ENCODE peak calls at places on chromosome 10, in ten cellular contexts. H is bronchial epithelial cell; V is ovary; S is iris pigment epithelial cell; P is AG08396; U is mucosa of gallbladder; K is amygdala; T is activated effector memory CD4-positive, alpha-beta T cell treated with anti-CD3 and anti-CD28 coated beads, Interleukin-2, amount 50 U/mL, for 16 hours; O is activated naive CD4-positive, alpha-beta T cell treated with Interleukin-2 at 50 U/mL for 16 hours; F is H9. R is an unnamed sample.

GRCh38 chr10:15136960-15137359 is 31.5 kb downstream of the NMT2 start:
- DNase-seq in V (no peak), U (no peak), H (no peak), P (peak; percentile 26), O (no peak), K (no peak), T (no peak), S (peak; percentile 69), F (no peak), R (no peak)

GRCh38 chr10:78042058-78042751 is 8.5 kb downstream of the RPS24 start:
- DNase-seq in K (no peak), F (no peak), V (no peak), H (no peak), S (no peak), T (no peak), P (no peak), O (no peak), U (no peak), R (peak; percentile 49)

GRCh38 chr10:15027741-15028140 is 16.0 kb upstream of the OLAH start:
- DNase-seq in K (no peak), F (no peak), H (no peak), O (no peak), S (peak; percentile 50), U (no peak), V (no peak), P (no peak), T (no peak), R (no peak)

GRCh38 chr10:62224606-62225005 is 44.0 kb downstream of the RTKN2 start:
- DNase-seq in K (no peak), F (no peak), U (no peak), S (peak; percentile 44), T (no peak), P (peak; percentile 54), O (no peak), H (peak; percentile 62), V (no peak), R (no peak)

GRCh38 chr10:2214035-2214434 is 476.7 kb upstream of the ADARB2 start:
- DNase-seq in V (no peak), P (no peak), T (no peak), F (no peak), U (no peak), O (no peak), K (no peak), H (peak; percentile 97), S (peak; percentile 10), R (no peak)

GRCh38 chr10:122261584-122261983 is 9.5 kb upstream of the BTBD16 start:
- DNase-seq in S (no peak), V (no peak), K (no peak), O (no peak), T (no peak), H (no peak), U (no peak), P (no peak), F (no peak), R (no peak)

GRCh38 chr10:77643795-77644468 is 6.3 kb upstream of the KCNMA1 start:
- DNase-seq in T (no peak), S (peak; percentile 80), P (peak; percentile 63), V (no peak), O (no peak), U (peak; percentile 37), K (no peak), H (peak; percentile 46), F (peak; percentile 73), R (peak; percentile 61)

GRCh38 chr10:133618851-133619250 is 7.7 kb downstream of the FRG2B start:
- DNase-seq in K (no peak), U (no peak), O (no peak), S (no peak), V (no peak), T (no peak), H (no peak), P (no peak), F (no peak), R (no peak)

GRCh38 chr10:1674501-1674900 is 62.8 kb downstream of the ADARB2 start:
- DNase-seq in S (no peak), F (no peak), K (no peak), U (no peak), P (no peak), T (no peak), O (no peak), H (no peak), V (no peak), R (no peak)

GRCh38 chr10:52883996-52884871 is 111.7 kb upstream of the MBL2 start:
- DNase-seq in V (peak; percentile 23), U (peak; percentile 48), F (peak; percentile 77), S (peak; percentile 59), H (peak; percentile 99), P (peak; percentile 48), K (no peak), O (no peak), T (no peak), R (peak; percentile 29)

GRCh38 chr10:1155791-1156615 is 99.8 kb downstream of the WDR37 start:
- DNase-seq in F (no peak), K (no peak), P (no peak), S (no peak), T (peak; percentile 51), O (no peak), U (no peak), V (no peak), H (no peak), R (no peak)

GRCh38 chr10:30786131-30786530 is 156.6 kb upstream of the LYZL2 start:
- DNase-seq in V (no peak), H (peak; percentile 35), T (no peak), O (no peak), P (peak; percentile 79), S (peak; percentile 35), K (no peak), U (no peak), F (no peak), R (no peak)

GRCh38 chr10:116408716-116409115 is 18.9 kb upstream of the PNLIPRP3 start:
- DNase-seq in H (no peak), O (no peak), P (no peak), K (no peak), T (no peak), V (no peak), F (no peak), S (no peak), U (no peak), R (no peak)

GRCh38 chr10:112875474-112876267 is 74.4 kb upstream of the TCF7L2 start:
- DNase-seq in T (no peak), P (peak; percentile 30), K (no peak), V (no peak), O (no peak), H (peak; percentile 84), S (peak; percentile 95), F (no peak), U (no peak), R (no peak)

GRCh38 chr10:45015590-45015989 is 14.9 kb downstream of the ZNF22 start:
- DNase-seq in U (no peak), P (no peak), T (no peak), K (no peak), S (no peak), O (no peak), V (no peak), F (no peak), H (no peak), R (no peak)

GRCh38 chr10:69180525-69181204 is 631 bp downstream of the SUPV3L1 start:
- DNase-seq in P (peak; percentile 39), V (no peak), K (no peak), U (no peak), H (peak; percentile 13), O (peak; percentile 36), F (no peak), T (no peak), S (peak; percentile 37), R (peak; percentile 71)

GRCh38 chr10:132058793-132059759 is 6.7 kb upstream of the JAKMIP3 start:
- DNase-seq in T (peak; percentile 43), H (no peak), U (no peak), V (peak; percentile 14), F (peak; percentile 19), S (no peak), O (no peak), P (no peak), K (no peak), R (no peak)

GRCh38 chr10:96960872-96961271 is 128.8 kb downstream of the LCOR start:
- DNase-seq in U (no peak), O (no peak), P (no peak), S (peak; percentile 50), F (no peak), H (no peak), V (no peak), K (no peak), T (no peak), R (no peak)

GRCh38 chr10:47396311-47396717 is 12.2 kb upstream of the ZNF488 start:
- DNase-seq in F (peak; percentile 14), K (no peak), H (peak; percentile 97), V (no peak), T (no peak), O (no peak), U (no peak), P (peak; percentile 0), S (no peak), R (no peak)

GRCh38 chr10:132526676-132527075 is 10.9 kb upstream of the INPP5A start:
- DNase-seq in F (no peak), K (no peak), H (no peak), U (no peak), P (peak; percentile 73), O (no peak), V (no peak), S (peak; percentile 83), T (no peak), R (no peak)

GRCh38 chr10:15280462-15280861 is 90.6 kb downstream of the FAM171A1 start:
- DNase-seq in T (no peak), F (no peak), U (no peak), P (no peak), H (no peak), O (no peak), V (no peak), K (no peak), S (no peak), R (no peak)

GRCh38 chr10:50572017-50572491 is 51.7 kb downstream of the SGMS1 start:
- DNase-seq in K (no peak), H (no peak), S (no peak), U (no peak), V (no peak), P (no peak), T (no peak), O (no peak), F (no peak), R (no peak)

GRCh38 chr10:127886371-127887051 is 6.2 kb downstream of the CLRN3 start:
- DNase-seq in K (no peak), F (no peak), T (no peak), P (no peak), H (no peak), O (no peak), U (peak; percentile 67), S (no peak), V (no peak), R (no peak)

GRCh38 chr10:131196176-131196885 is 115.2 kb downstream of the TCERG1L start:
- DNase-seq in H (no peak), U (no peak), V (no peak), P (no peak), F (peak; percentile 10), K (no peak), S (no peak), T (peak; percentile 33), O (no peak), R (no peak)

GRCh38 chr10:70432101-70432500 is 9.4 kb downstream of the NODAL start:
- DNase-seq in V (no peak), T (peak; percentile 53), K (peak; percentile 67), F (no peak), P (no peak), H (no peak), S (no peak), O (no peak), U (no peak), R (no peak)

GRCh38 chr10:31724296-31724695 is 204.3 kb downstream of the ARHGAP12 start:
- DNase-seq in V (no peak), T (no peak), K (no peak), U (no peak), P (no peak), S (no peak), O (no peak), F (no peak), H (no peak), R (no peak)

GRCh38 chr10:18713077-18713476 is 53.8 kb downstream of the ARL5B start:
- DNase-seq in K (no peak), F (no peak), S (peak; percentile 95), O (no peak), T (no peak), H (peak; percentile 95), P (peak; percentile 77), V (no peak), U (no peak), R (no peak)

GRCh38 chr10:71447676-71448075 is 51.0 kb downstream of the CDH23 start:
- DNase-seq in F (no peak), O (no peak), V (no peak), T (no peak), S (no peak), U (peak; percentile 26), H (no peak), K (no peak), P (no peak), R (no peak)

R was measured in K562.